ENCODE peak calls at places on chromosome 14, in eight cellular contexts. T, Z, W, H, Q, G, Y and O are unnamed samples.
A peak's percentile ranks its signal among the peaks of the same experiment; 100 is the strongest.

GRCh38 chr14:75572104-75572503 is 6.3 kb upstream of the FLVCR2 start:
- DNase-seq in T (no peak), Z (no peak), W (no peak), H (no peak), Q (no peak), G (no peak), Y (no peak), O (no peak)

GRCh38 chr14:90695997-90696681 is 120.1 kb downstream of the TTC7B start:
- DNase-seq in T (no peak), Z (no peak), W (no peak), H (no peak), Q (no peak), G (no peak), Y (no peak), O (no peak)

GRCh38 chr14:81459421-81459820 is 59.3 kb upstream of the STON2 start:
- DNase-seq in T (no peak), Z (no peak), W (no peak), H (no peak), Q (no peak), G (no peak), Y (no peak), O (no peak)

GRCh38 chr14:104149617-104150141 is 11.3 kb downstream of the KIF26A start:
- DNase-seq in T (no peak), Z (no peak), W (no peak), H (peak; percentile 64), Q (peak; percentile 80), G (no peak), Y (no peak), O (peak; percentile 73)

GRCh38 chr14:28751467-28752058 is 15.0 kb upstream of the FOXG1 start:
- DNase-seq in T (peak; percentile 7), Z (peak; percentile 51), W (peak; percentile 81), H (peak; percentile 50), Q (peak; percentile 72), G (peak; percentile 48), Y (peak; percentile 7), O (peak; percentile 59)

GRCh38 chr14:100348253-100348729 is 25.2 kb downstream of the SLC25A47 start:
- DNase-seq in T (no peak), Z (no peak), W (peak; percentile 47), H (no peak), Q (no peak), G (no peak), Y (no peak), O (no peak)

GRCh38 chr14:54116163-54116562 is 159.5 kb upstream of the BMP4 start:
- DNase-seq in T (no peak), Z (no peak), W (no peak), H (no peak), Q (no peak), G (no peak), Y (no peak), O (no peak)

GRCh38 chr14:91415794-91416743 is 1.6 kb downstream of the CCDC88C start:
- DNase-seq in T (no peak), Z (no peak), W (no peak), H (peak; percentile 47), Q (no peak), G (no peak), Y (peak; percentile 88), O (peak; percentile 79)

GRCh38 chr14:89165189-89165809 is 251.7 kb downstream of the FOXN3 start:
- DNase-seq in T (no peak), Z (no peak), W (no peak), H (peak; percentile 96), Q (no peak), G (peak; percentile 81), Y (peak; percentile 63), O (peak; percentile 28)

GRCh38 chr14:59455411-59455810 is 9.8 kb downstream of the GPR135 start:
- DNase-seq in T (no peak), Z (no peak), W (no peak), H (no peak), Q (no peak), G (no peak), Y (no peak), O (no peak)

GRCh38 chr14:91144425-91145145 is 30.7 kb downstream of the DGLUCY start:
- DNase-seq in T (no peak), Z (no peak), W (no peak), H (peak; percentile 91), Q (no peak), G (no peak), Y (no peak), O (no peak)

GRCh38 chr14:88775532-88775931 is 17.2 kb downstream of the EML5 start:
- DNase-seq in T (no peak), Z (no peak), W (no peak), H (no peak), Q (no peak), G (no peak), Y (no peak), O (no peak)

GRCh38 chr14:51185180-51185579 is 54.9 kb upstream of the TMX1 start:
- DNase-seq in T (no peak), Z (no peak), W (no peak), H (no peak), Q (no peak), G (no peak), Y (no peak), O (peak; percentile 31)

GRCh38 chr14:68012861-68013260 is 193.3 kb downstream of the RAD51B start:
- DNase-seq in T (no peak), Z (no peak), W (no peak), H (no peak), Q (no peak), G (no peak), Y (no peak), O (no peak)

GRCh38 chr14:24080142-24080530 is 8.8 kb downstream of the CPNE6 start:
- DNase-seq in T (no peak), Z (no peak), W (no peak), H (no peak), Q (no peak), G (no peak), Y (no peak), O (no peak)

GRCh38 chr14:63542231-63542999 is 762 bp downstream of the PPP2R5E start:
- DNase-seq in T (no peak), Z (no peak), W (no peak), H (peak; percentile 56), Q (peak; percentile 61), G (peak; percentile 8), Y (no peak), O (peak; percentile 36)

GRCh38 chr14:58107041-58107440 is 45.0 kb downstream of the ARMH4 start:
- DNase-seq in T (no peak), Z (no peak), W (no peak), H (no peak), Q (no peak), G (no peak), Y (no peak), O (no peak)

DNA sequence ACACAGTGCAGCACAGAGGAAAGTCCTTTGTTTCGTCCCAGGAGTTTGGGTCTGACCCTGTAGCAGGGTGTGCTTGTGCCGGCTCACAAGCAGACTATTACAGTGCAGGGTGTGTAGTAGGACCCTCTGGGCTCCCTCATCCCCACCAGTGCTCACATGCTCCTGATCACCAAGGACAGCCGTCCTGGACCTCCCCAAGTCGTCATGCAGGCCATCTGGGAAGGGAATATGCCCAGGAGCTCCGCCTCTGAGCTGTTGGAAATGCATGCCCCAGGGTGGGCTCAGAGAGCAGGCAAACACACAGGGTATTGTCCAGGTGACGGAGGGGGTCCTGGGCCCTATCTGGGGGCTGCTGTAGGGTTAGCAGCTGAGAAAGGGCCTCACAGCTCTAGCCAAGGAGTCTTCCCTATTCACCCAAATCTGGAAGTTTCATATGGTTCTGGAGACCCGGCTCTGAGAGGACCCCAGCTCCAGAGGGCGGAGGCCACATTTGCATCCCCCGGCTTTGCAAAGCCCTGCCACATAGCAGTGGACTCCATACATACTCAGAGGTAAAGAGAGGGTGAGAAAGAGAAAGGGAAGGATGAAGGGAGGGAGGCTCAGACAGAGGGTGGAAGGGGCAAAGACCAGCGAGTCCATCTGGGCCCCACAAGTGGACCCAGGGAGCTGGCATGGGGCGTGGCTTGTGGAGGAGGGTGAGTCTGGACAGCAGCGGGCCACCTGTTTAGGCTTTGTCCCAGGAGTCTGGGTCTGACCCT is 53.5 kb upstream of the PPP2R5C start:
- DNase-seq in T (no peak), Z (no peak), W (no peak), H (no peak), Q (no peak), G (no peak), Y (no peak), O (no peak)
- TF ChIP-seq POLR2A in T (no peak), Z (no peak), W (no peak), H (no peak), Q (no peak), G (no peak), Y (no peak), O (no peak)

DNA sequence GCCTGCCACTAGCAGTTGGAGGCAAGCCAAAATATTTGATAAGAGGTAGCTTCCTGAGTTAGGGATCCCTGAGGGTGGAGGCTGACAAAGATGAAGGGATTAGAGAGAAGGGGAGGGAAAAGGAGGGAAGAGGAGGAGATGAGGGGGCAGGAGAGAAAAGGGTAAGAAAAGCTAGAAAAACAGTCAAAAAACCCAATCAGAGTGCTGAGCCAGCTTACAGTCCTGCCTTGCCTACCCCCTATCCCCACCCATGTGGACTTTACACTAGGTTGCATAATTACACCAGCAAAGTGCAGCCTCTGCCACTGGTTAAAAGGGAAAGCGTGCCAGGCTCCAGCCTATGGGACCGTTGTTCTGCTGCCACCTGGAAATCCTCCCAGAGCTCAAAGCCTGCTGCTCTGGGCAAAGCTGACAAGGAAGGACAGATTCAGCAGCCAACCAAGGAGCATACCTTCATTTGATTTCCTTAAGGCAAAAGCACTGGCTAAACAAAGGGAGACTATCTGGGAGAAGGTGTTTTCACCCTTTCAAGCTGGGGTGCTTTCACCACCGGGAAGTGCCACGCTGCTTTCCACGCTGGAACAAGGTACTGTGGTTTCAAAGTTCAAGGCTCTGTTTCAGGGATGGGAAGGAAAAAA is 3.9 kb upstream of the NUMB start:
- DNase-seq in T (no peak), Z (peak; percentile 60), W (peak; percentile 97), H (peak; percentile 44), Q (no peak), G (peak; percentile 31), Y (no peak), O (peak; percentile 88)
- TF ChIP-seq MAX in T (no peak), Z (peak; percentile 77), W (peak; percentile 94), H (no peak), Q (no peak), G (no peak), Y (no peak), O (peak; percentile 82)

GRCh38 chr14:92748259-92749016 is at the start of gene LGMN:
- DNase-seq in T (peak; percentile 88), Z (peak; percentile 97), W (peak; percentile 92), H (peak; percentile 97), Q (peak; percentile 92), G (peak; percentile 58), Y (no peak), O (no peak)
- TF ChIP-seq POLR2A in T (peak; percentile 92), Z (peak; percentile 97), W (peak; percentile 99), H (peak; percentile 94), Q (peak; percentile 70), G (no peak), Y (peak; percentile 96), O (no peak)

DNA sequence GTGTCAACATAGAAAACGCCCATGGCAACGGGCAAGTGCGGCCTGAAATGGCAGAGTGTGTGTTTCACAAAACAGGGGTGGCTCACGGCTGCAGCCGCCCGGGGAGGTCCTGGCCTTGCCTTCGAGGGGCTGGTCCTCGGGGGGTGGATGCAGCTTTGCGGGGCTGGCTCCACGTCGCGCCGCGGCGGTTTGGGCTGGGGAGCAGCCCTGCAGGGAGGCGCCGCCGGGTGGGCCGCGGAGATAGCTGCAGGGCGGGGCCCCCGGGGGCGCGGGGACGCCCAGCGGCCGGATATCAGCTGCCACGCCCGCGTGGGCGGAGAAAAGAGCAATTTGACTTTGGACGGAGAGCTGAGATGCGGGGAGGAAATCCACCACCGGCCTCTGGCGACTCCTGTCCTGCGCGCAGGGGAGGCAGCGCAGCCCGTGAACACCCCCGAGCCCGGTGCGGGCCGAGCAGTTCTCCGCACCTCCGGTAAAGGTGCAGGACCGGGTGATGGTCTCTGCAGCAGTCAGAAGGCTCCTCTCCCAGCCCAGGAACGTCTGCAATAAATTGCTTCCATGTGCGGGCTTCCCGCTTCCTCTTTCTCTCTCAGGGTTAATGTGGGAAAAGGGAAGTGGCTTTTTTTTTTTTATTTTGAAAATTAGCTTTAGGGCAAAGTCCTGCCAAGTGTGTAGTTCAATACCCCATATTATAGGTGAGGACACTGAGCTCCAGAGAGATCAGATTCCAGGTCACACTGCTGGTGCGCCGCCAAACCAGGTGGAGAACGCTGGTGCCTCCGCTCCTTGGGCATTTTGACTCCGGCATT is 110.5 kb downstream of the ARF6 start:
- DNase-seq in T (peak; percentile 65), Z (peak; percentile 80), W (peak; percentile 71), H (peak; percentile 31), Q (peak; percentile 66), G (peak; percentile 92), Y (peak; percentile 60), O (peak; percentile 89)
- TF ChIP-seq MAX in T (no peak), Z (peak; percentile 80), W (peak; percentile 48), H (no peak), Q (no peak), G (peak; percentile 51), Y (peak; percentile 47), O (peak; percentile 35)